ENCODE peak calls at places on chromosomes 4 and X, in nine cellular contexts. N is gastrocnemius medialis; D is upper lobe of right lung; J is glutamatergic neuron; E is astrocyte of the hippocampus; K is activated CD4-positive, CD25-positive, alpha-beta regulatory T cell treated with anti-CD3 and anti-CD28 coated beads, Interleukin-2, amount 50 U/mL, for 72 hours; O is GM12864; X is activated naive CD4-positive, alpha-beta T cell treated with anti-CD3 and anti-CD28 coated beads, Interleukin-2, amount 10 ng/mL, durations not matched to agents 7 days and 5 days; H is mammary epithelial cell. Y is an unnamed sample.

GRCh38 chrX:30373951-30374350 is 64.8 kb upstream of the NR0B1 start:
- DNase-seq in J (no peak), X (no peak), H (no peak), K (no peak), O (no peak), D (no peak), N (no peak), E (no peak), Y (no peak)

GRCh38 chrX:87299563-87300160 is 217.9 kb upstream of the KLHL4 start:
- DNase-seq in N (no peak), X (no peak), J (no peak), O (no peak), E (peak), H (peak), K (no peak), D (no peak), Y (peak)

GRCh38 chr4:185396724-185397402 is at the start of gene ANKRD37:
- DNase-seq in J (peak), K (peak), D (peak), E (peak), N (peak), H (peak), O (no peak), X (no peak), Y (peak)

GRCh38 chrX:130878350-130879341 is 24.4 kb downstream of the ENOX2 start:
- DNase-seq in K (no peak), H (peak), X (no peak), D (no peak), J (no peak), E (peak), O (no peak), N (no peak), Y (no peak)

GRCh38 chrX:47244676-47245075 is 11.9 kb downstream of the USP11 start:
- DNase-seq in X (no peak), H (no peak), K (no peak), O (no peak), N (no peak), E (no peak), D (no peak), J (no peak), Y (no peak)

GRCh38 chr4:152690706-152691651 is 11.2 kb upstream of the TMEM154 start:
- DNase-seq in D (no peak), O (no peak), E (peak), X (no peak), K (no peak), J (no peak), N (peak), H (no peak), Y (peak)

GRCh38 chrX:145213504-145213903 is 33.8 kb upstream of the SPANXN1 start:
- DNase-seq in D (no peak), E (peak), J (peak), N (no peak), O (no peak), X (no peak), H (peak), K (no peak), Y (peak)

GRCh38 chr4:112509243-112510190 is 6.5 kb downstream of the NEUROG2 start:
- DNase-seq in N (no peak), D (no peak), K (no peak), H (no peak), O (no peak), J (peak), E (peak), X (peak), Y (no peak)

GRCh38 chrX:152958047-152958446 is 35.9 kb downstream of the PNMA5 start:
- DNase-seq in K (no peak), X (no peak), D (no peak), E (peak), O (no peak), H (no peak), N (no peak), J (no peak), Y (no peak)

GRCh38 chrX:110301194-110301593 is 16.7 kb downstream of the AMMECR1 start:
- DNase-seq in D (no peak), H (no peak), K (no peak), O (no peak), J (no peak), N (no peak), X (no peak), E (no peak), Y (no peak)

GRCh38 chr4:128384091-128384520 is 96.5 kb upstream of the PGRMC2 start:
- DNase-seq in E (peak), O (no peak), D (no peak), J (no peak), X (no peak), H (no peak), K (no peak), N (no peak), Y (no peak)

GRCh38 chrX:11309220-11309619 is 16.0 kb downstream of the AMELX start:
- DNase-seq in D (no peak), O (no peak), K (no peak), E (no peak), X (no peak), J (no peak), N (no peak), H (no peak), Y (no peak)

GRCh38 chr4:109005523-109005922 is 242.7 kb upstream of the ETNPPL start:
- DNase-seq in D (no peak), K (no peak), H (peak), N (no peak), E (peak), O (no peak), X (no peak), J (no peak), Y (no peak)

GRCh38 chrX:110421499-110422455 is 63.1 kb downstream of the RTL9 start:
- DNase-seq in O (no peak), N (no peak), J (no peak), E (no peak), X (no peak), K (no peak), D (no peak), H (peak), Y (peak)

GRCh38 chr4:170769857-170770256 is 680.1 kb upstream of the AADAT start:
- DNase-seq in K (no peak), H (no peak), D (no peak), E (no peak), J (no peak), O (no peak), X (no peak), N (no peak), Y (no peak)

GRCh38 chr4:7420661-7421040 is 14.1 kb downstream of the PSAPL1 start:
- DNase-seq in H (no peak), J (no peak), O (no peak), N (no peak), D (peak), K (peak), E (no peak), X (peak), Y (no peak)

GRCh38 chr4:156677656-156678055 is 293.9 kb downstream of the PDGFC start:
- DNase-seq in J (no peak), O (no peak), X (no peak), D (no peak), H (no peak), E (no peak), K (no peak), N (no peak), Y (no peak)

GRCh38 chr4:160247091-160247656 is 1144.3 kb downstream of the RAPGEF2 start:
- DNase-seq in X (no peak), O (no peak), E (no peak), K (no peak), H (no peak), D (no peak), N (no peak), J (no peak), Y (no peak)

GRCh38 chrX:127317159-127317558 is 497.6 kb downstream of the PRR32 start:
- DNase-seq in O (no peak), E (no peak), N (no peak), H (no peak), K (no peak), D (no peak), X (no peak), J (no peak), Y (no peak)

GRCh38 chr4:105994061-105994460 is 98.8 kb downstream of the NPNT start:
- DNase-seq in E (no peak), J (no peak), O (no peak), D (no peak), N (no peak), X (no peak), K (no peak), H (no peak), Y (no peak)

GRCh38 chr4:147381749-147382148 is 99.1 kb upstream of the EDNRA start:
- DNase-seq in N (no peak), H (no peak), J (no peak), O (no peak), D (no peak), X (no peak), K (no peak), E (no peak), Y (no peak)

GRCh38 chrX:110786486-110786885 is 9.1 kb downstream of the CHRDL1 start:
- DNase-seq in N (no peak), O (no peak), X (no peak), K (no peak), H (no peak), D (no peak), J (no peak), E (peak), Y (no peak)

GRCh38 chrX:29024813-29025342 is 437.6 kb downstream of the IL1RAPL1 start:
- DNase-seq in H (peak), J (no peak), D (no peak), E (no peak), O (no peak), X (no peak), K (no peak), N (no peak), Y (no peak)

GRCh38 chr4:176054942-176055341 is 10.7 kb upstream of the WDR17 start:
- DNase-seq in K (no peak), J (no peak), O (no peak), D (no peak), H (no peak), N (no peak), X (no peak), E (no peak), Y (no peak)

GRCh38 chr4:24968992-24969391 is 56.1 kb upstream of the CCDC149 start:
- DNase-seq in J (no peak), N (no peak), E (no peak), X (no peak), O (no peak), D (no peak), K (no peak), H (no peak), Y (no peak)

GRCh38 chr4:139530833-139531427 is 25.1 kb downstream of the SETD7 start:
- DNase-seq in K (peak), H (peak), D (no peak), X (peak), O (no peak), E (peak), N (no peak), J (peak), Y (peak)

GRCh38 chr4:172245493-172245892 is 432.3 kb downstream of the GALNTL6 start:
- DNase-seq in H (no peak), X (no peak), J (no peak), E (peak), N (no peak), D (no peak), O (no peak), K (no peak), Y (no peak)

GRCh38 chrX:9670136-9670905 is 95.3 kb downstream of the GPR143 start:
- DNase-seq in X (no peak), D (no peak), O (no peak), E (peak), N (no peak), J (no peak), H (no peak), K (no peak), Y (no peak)